ENCODE peak calls at places on chromosomes 2 and 18, in nine cellular contexts. D is OCI-LY7, A is sigmoid colon, Y is cardiac fibroblast, K is dorsolateral prefrontal cortex, I is A549, P is left ventricle myocardium inferior, Q is endothelial cell, F is K562. X is an unnamed sample.

GRCh38 chr2:47893771-47894170 is 12.5 kb downstream of the FBXO11 start:
- DNase-seq in A (no peak), F (no peak), I (no peak), Y (no peak), D (no peak), P (no peak), K (no peak), Q (no peak), X (no peak)

GRCh38 chr2:54999182-54999581 is 51.1 kb downstream of the RTN4 start:
- DNase-seq in K (no peak), F (no peak), D (peak), Y (peak), I (no peak), Q (no peak), A (no peak), P (no peak), X (no peak)

GRCh38 chr18:33960393-33960792 is 264.3 kb downstream of the NOL4 start:
- DNase-seq in Y (no peak), I (no peak), D (no peak), Q (no peak), F (no peak), K (no peak), P (no peak), A (no peak), X (no peak)

GRCh38 chr2:97348265-97348664 is 235.3 kb downstream of the ANKRD36 start:
- DNase-seq in I (no peak), P (no peak), D (no peak), A (no peak), K (no peak), Q (no peak), Y (no peak), F (no peak), X (peak)

GRCh38 chr2:85165291-85165690 is 32.1 kb downstream of the TCF7L1 start:
- DNase-seq in I (no peak), D (no peak), F (no peak), P (no peak), Q (no peak), K (no peak), Y (no peak), A (no peak), X (no peak)

GRCh38 chr18:49609416-49610284 is 47.8 kb downstream of the LIPG start:
- DNase-seq in K (no peak), A (no peak), I (no peak), Y (peak), P (no peak), F (no peak), D (no peak), Q (no peak), X (no peak)

GRCh38 chr2:134347756-134348155 is 93.9 kb downstream of the MGAT5 start:
- DNase-seq in A (no peak), K (no peak), Q (no peak), F (no peak), Y (peak), D (no peak), P (no peak), I (no peak), X (no peak)

GRCh38 chr2:137231616-137232015 is 466.3 kb downstream of the THSD7B start:
- DNase-seq in P (no peak), Y (no peak), F (no peak), K (no peak), D (no peak), Q (no peak), A (no peak), I (no peak), X (no peak)

GRCh38 chr2:232406556-232407310 is at the start of gene ALPG:
- DNase-seq in P (no peak), D (no peak), Q (no peak), K (no peak), Y (no peak), I (no peak), F (no peak), A (peak), X (no peak)

GRCh38 chr2:109009920-109010610 is 21.0 kb upstream of the EDAR start:
- DNase-seq in Y (peak), I (no peak), K (no peak), Q (no peak), D (no peak), P (no peak), F (no peak), A (no peak), X (no peak)

GRCh38 chr2:209476367-209477191 is 52.7 kb downstream of the MAP2 start:
- DNase-seq in I (no peak), K (no peak), P (no peak), F (no peak), Y (peak), D (no peak), Q (no peak), A (peak), X (no peak)

GRCh38 chr2:187500585-187501359 is 52.7 kb upstream of the CALCRL start:
- DNase-seq in I (peak), K (no peak), A (no peak), Q (no peak), D (no peak), F (peak), P (no peak), Y (peak), X (no peak)

GRCh38 chr18:908631-909621 is 4.3 kb downstream of the ADCYAP1 start:
- DNase-seq in K (no peak), F (no peak), Y (peak), P (no peak), Q (peak), I (no peak), D (no peak), A (no peak), X (peak)

GRCh38 chr2:120767486-120768005 is 31.9 kb downstream of the GLI2 start:
- DNase-seq in I (no peak), Y (no peak), A (peak), Q (no peak), F (no peak), K (no peak), D (no peak), P (peak), X (peak)

GRCh38 chr2:57906152-57906732 is 140.4 kb upstream of the VRK2 start:
- DNase-seq in Y (peak), K (no peak), Q (no peak), A (no peak), D (peak), F (peak), P (no peak), I (peak), X (no peak)

GRCh38 chr2:204115288-204115687 is 178.7 kb downstream of the ICOS start:
- DNase-seq in Y (no peak), D (no peak), K (no peak), A (no peak), Q (no peak), F (no peak), I (no peak), P (no peak), X (no peak)

GRCh38 chr2:48496867-48497266 is 33.1 kb upstream of the STON1 start:
- DNase-seq in Q (no peak), P (no peak), A (no peak), K (no peak), Y (peak), I (no peak), D (no peak), F (no peak), X (no peak)

GRCh38 chr2:237150831-237151230 is 65.1 kb downstream of the COPS8 start:
- DNase-seq in D (no peak), Y (no peak), P (no peak), K (no peak), Q (no peak), I (no peak), F (no peak), A (no peak), X (no peak)

GRCh38 chr2:11617527-11617926 is 52.5 kb downstream of the NTSR2 start:
- DNase-seq in Q (no peak), A (no peak), D (no peak), F (no peak), I (no peak), P (no peak), Y (no peak), K (no peak), X (no peak)

GRCh38 chr18:49656098-49656591 is 94.3 kb downstream of the LIPG start:
- DNase-seq in A (no peak), K (no peak), D (no peak), P (no peak), F (no peak), I (no peak), Q (no peak), Y (peak), X (no peak)

GRCh38 chr18:49645836-49646235 is 84.0 kb downstream of the LIPG start:
- DNase-seq in Y (peak), A (peak), P (peak), K (no peak), F (no peak), Q (no peak), I (no peak), D (no peak), X (no peak)

GRCh38 chr2:101152195-101153076 is 1.3 kb upstream of the TBC1D8 start:
- DNase-seq in K (peak), I (peak), A (no peak), Y (peak), F (no peak), P (peak), D (peak), Q (peak), X (peak)

GRCh38 chr2:160294889-160295288 is 94.8 kb upstream of the ITGB6 start:
- DNase-seq in D (no peak), Q (no peak), I (no peak), K (no peak), Y (no peak), F (no peak), P (no peak), A (no peak), X (no peak)

GRCh38 chr2:72141032-72141645 is 6.5 kb downstream of the CYP26B1 start:
- DNase-seq in A (no peak), Q (no peak), P (peak), K (no peak), D (no peak), I (no peak), F (no peak), Y (no peak), X (no peak)

GRCh38 chr18:56358608-56359007 is 279.8 kb downstream of the TXNL1 start:
- DNase-seq in Y (peak), Q (no peak), I (no peak), A (no peak), F (no peak), D (no peak), P (no peak), K (no peak), X (no peak)
- TF ChIP-seq CTCF in Y (no peak), Q (no peak), I (peak), A (no peak), F (no peak), D (no peak), P (peak), K (peak), X (no peak)

DNA sequence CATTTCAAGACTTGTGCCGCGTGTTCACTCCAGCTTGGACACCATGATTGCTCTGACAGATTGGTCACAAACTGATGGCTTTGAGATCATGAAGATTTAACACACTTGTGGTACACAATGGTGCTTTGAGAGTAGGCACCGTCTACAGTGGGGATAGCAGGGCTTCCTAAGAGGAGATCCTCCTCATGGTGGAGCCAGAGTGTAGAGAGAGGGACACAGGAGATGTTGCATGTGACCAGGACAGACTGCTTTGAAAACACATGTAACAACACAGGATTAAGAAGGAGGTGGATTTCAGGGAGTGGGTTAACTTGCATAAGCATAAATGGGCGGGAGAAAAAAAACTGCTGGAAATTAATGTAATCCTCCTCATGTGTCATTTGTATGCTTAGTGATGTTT is 95.7 kb upstream of the LINC00305 start:
- DNase-seq in Q (peak), F (no peak), K (no peak), Y (no peak), A (no peak), D (no peak), I (no peak), P (no peak), X (no peak)
- TF ChIP-seq CTCF in Q (no peak), F (no peak), K (no peak), Y (no peak), A (no peak), D (no peak), I (no peak), P (peak), X (no peak)

GRCh38 chr18:44727291-44727690 is 46.6 kb downstream of the SETBP1 start:
- DNase-seq in D (no peak), I (no peak), Q (no peak), Y (no peak), A (no peak), P (no peak), F (no peak), K (no peak), X (no peak)

GRCh38 chr18:44731866-44732555 is 51.3 kb downstream of the SETBP1 start:
- DNase-seq in F (no peak), Y (peak), D (no peak), I (no peak), Q (no peak), A (no peak), P (no peak), K (no peak), X (no peak)

GRCh38 chr18:44732604-44733003 is 51.9 kb downstream of the SETBP1 start:
- DNase-seq in K (no peak), I (no peak), P (no peak), F (no peak), Y (no peak), Q (no peak), D (no peak), A (no peak), X (no peak)

GRCh38 chr18:44731160-44731865 is 50.6 kb downstream of the SETBP1 start:
- DNase-seq in P (no peak), I (no peak), F (no peak), Q (no peak), Y (no peak), A (no peak), D (peak), K (no peak), X (no peak)

DNA sequence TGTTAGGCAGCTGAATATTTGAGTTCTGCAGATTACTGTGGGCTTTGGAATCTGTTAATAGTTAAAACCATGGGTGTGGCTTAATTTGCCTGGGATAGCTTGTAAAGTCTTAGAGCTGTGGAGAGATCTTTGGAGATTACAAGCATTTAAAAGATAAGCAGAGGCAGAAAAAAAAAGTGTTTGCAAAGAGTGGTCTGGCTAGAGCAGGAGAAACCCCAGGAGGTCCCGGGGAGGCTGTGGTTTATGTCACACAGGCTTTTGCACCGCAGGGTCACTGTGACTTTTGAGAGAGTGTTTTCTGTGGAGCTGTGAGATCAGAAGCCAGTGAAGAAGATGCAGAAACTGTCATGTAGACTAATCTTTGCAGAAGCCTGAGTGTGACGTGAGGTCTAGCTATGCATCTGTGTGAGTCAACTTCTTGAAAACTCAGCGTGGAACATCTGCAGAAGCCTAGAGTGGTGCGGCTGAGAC is 49.0 kb downstream of the SETBP1 start:
- DNase-seq in A (no peak), Y (peak), Q (no peak), K (no peak), I (no peak), D (no peak), F (no peak), P (no peak), X (no peak)
- TF ChIP-seq CTCF in A (no peak), Y (no peak), Q (no peak), K (no peak), I (no peak), D (no peak), F (no peak), P (no peak), X (no peak)

GRCh38 chr2:43226558-43226954 is at the start of gene ZFP36L2:
- DNase-seq in I (peak), F (peak), K (peak), Y (peak), D (peak), A (peak), P (peak), Q (peak), X (no peak)

GRCh38 chr2:43225788-43226557 is 433 bp downstream of the ZFP36L2 start:
- DNase-seq in A (peak), Y (peak), P (peak), I (peak), F (peak), D (peak), K (peak), Q (peak), X (peak)

GRCh38 chr2:43228341-43228751 is 1.9 kb upstream of the ZFP36L2 start:
- DNase-seq in F (no peak), P (no peak), K (no peak), I (no peak), Y (no peak), Q (no peak), D (peak), A (no peak), X (no peak)

GRCh38 chr2:43227830-43228280 is 1.4 kb upstream of the ZFP36L2 start:
- DNase-seq in D (no peak), A (no peak), K (no peak), P (no peak), F (no peak), Q (no peak), I (peak), Y (no peak), X (no peak)

DNA sequence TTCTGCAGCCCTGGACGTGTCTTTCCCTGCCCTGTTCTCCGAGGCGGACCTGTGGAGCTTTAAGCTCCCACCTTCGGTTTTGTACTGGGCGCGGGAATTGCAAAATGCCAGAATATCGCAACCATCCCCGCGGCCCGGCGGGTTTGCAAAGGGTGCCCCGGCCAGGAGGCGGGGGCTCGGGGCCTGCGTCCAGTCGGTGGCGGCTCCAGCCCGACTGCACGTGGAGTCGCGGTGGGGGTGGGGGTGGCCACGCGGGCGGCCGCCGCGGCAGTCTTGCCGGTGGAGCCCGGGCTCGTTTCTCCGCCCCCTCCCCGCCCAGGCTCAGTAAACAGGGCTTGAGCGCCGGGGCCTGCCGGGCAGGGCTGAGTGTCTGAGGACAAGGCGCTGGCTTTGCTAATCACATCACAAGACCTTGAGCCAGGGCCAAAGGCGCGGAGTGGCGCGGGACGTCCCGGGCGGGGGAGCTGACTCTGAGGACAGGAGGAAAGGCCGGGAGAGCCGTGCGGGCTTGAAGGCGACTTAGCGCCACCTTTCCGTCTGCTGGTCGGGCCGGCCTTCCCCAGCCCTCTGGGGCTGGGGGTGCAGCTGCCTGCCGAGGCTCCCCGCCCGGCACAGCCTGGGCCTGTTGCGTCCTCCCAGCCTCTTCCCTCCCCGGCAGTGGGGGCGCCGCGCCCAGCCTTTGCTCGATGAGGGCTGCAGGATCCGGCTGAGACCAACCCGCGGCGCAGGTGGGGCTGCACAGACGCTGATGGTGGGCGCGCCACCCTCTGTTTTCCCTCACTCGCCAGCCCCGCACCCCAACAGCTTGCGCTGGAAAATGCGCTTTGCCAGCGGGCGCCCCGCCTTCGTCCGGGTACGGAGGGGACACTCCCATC is 786 bp upstream of the ZFP36L2 start:
- DNase-seq in Q (peak), Y (peak), I (peak), P (peak), D (peak), A (peak), F (peak), K (peak), X (peak)
- TF ChIP-seq CTCF in Q (peak), Y (peak), I (peak), P (peak), D (peak), A (no peak), F (peak), K (peak), X (no peak)

DNA sequence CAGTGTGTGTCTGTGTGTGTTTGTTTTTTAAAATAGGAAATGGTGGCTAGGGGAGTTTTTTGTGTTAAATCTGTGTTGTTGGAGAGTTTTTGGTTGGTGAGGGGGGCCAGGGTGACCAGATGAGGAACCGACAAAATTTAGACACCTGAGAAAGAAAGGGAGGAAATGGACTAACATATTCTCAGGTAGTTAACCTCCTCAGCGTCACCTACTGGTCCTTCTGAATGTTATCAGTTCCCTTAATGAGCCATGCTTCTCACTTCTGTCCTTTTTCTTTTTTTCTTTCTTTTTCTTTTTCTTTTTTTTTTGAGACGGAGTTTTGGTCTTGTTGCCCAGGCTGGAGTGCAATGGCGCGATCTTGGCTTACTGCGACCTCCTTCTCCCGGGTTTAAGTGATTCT is 107.0 kb downstream of the FMNL2 start:
- DNase-seq in Q (no peak), K (no peak), D (no peak), Y (no peak), I (no peak), P (no peak), A (no peak), F (no peak), X (no peak)
- TF ChIP-seq CTCF in Q (no peak), K (no peak), D (no peak), Y (no peak), I (peak), P (no peak), A (no peak), F (peak), X (no peak)

GRCh38 chr2:124755386-124755785 is 730.3 kb downstream of the CNTNAP5 start:
- DNase-seq in Y (peak), F (no peak), D (no peak), I (no peak), A (no peak), K (no peak), P (no peak), Q (no peak), X (no peak)

GRCh38 chr2:124753842-124754241 is 728.8 kb downstream of the CNTNAP5 start:
- DNase-seq in I (no peak), D (no peak), F (no peak), Q (no peak), Y (no peak), K (no peak), P (no peak), A (no peak), X (no peak)
- TF ChIP-seq CTCF in I (no peak), D (no peak), F (no peak), Q (no peak), Y (no peak), K (no peak), P (no peak), A (no peak), X (no peak)

DNA sequence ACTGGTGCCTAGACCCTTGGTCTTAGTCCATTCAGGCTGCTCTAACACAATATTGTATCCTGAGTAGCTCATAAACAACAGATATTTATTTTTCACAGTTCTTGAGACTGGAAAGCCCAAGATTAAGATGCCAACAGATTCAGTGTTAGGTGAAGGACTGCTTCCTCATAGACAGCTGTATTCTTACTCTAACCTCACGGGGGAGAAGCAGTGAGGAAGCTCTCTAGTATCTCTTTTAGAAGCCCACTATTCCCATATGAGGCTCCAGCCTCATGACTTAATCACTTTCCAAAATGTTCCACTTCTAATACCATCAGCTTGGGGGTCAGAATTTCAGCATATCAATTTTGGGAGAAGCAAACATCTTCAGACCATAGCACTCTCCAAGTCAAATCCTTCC is 833.4 kb downstream of the LRRTM4 start:
- DNase-seq in Y (no peak), Q (no peak), A (no peak), K (no peak), D (no peak), F (no peak), P (no peak), I (no peak), X (no peak)
- TF ChIP-seq CTCF in Y (no peak), Q (no peak), A (no peak), K (no peak), D (no peak), F (no peak), P (no peak), I (no peak), X (no peak)